ENCODE peak calls at places on chromosomes 3 and 15, in four cellular contexts. M, F, D and I are unnamed samples.

GRCh38 chr15:76932090-76932966 is 779 bp downstream of the RCN2 start:
- DNase-seq in M (no peak), F (no peak), D (no peak), I (no peak)

GRCh38 chr3:94645790-94646189 is 582.9 kb downstream of the NSUN3 start:
- DNase-seq in M (no peak), F (no peak), D (no peak), I (no peak)

GRCh38 chr3:170391108-170391507 is 27.6 kb upstream of the CLDN11 start:
- DNase-seq in M (no peak), F (no peak), D (no peak), I (no peak)

GRCh38 chr3:40329081-40329480 is 19.6 kb downstream of the EIF1B start:
- DNase-seq in M (no peak), F (no peak), D (no peak), I (no peak)

GRCh38 chr3:50612973-50613851 is 1.6 kb upstream of the CISH start:
- DNase-seq in M (no peak), F (no peak), D (no peak), I (no peak)

GRCh38 chr3:8371085-8371551 is 130.5 kb upstream of the LMCD1 start:
- DNase-seq in M (no peak), F (no peak), D (no peak), I (no peak)

GRCh38 chr3:52004158-52004787 is 8.6 kb upstream of the RPL29 start:
- DNase-seq in M (peak), F (no peak), D (peak), I (peak)

GRCh38 chr3:188137062-188137461 is 16.9 kb upstream of the LPP start:
- DNase-seq in M (no peak), F (no peak), D (no peak), I (no peak)

GRCh38 chr3:48088056-48088748 is 72.0 kb upstream of the MAP4 start:
- DNase-seq in M (peak), F (no peak), D (no peak), I (no peak)

GRCh38 chr3:150970665-150971327 is 1.7 kb downstream of the CLRN1 start:
- DNase-seq in M (no peak), F (peak), D (no peak), I (no peak)

GRCh38 chr3:25380222-25380739 is 47.8 kb upstream of the RARB start:
- DNase-seq in M (no peak), F (no peak), D (no peak), I (no peak)

GRCh38 chr3:186821429-186822367 is 15.4 kb upstream of the RFC4 start:
- DNase-seq in M (no peak), F (peak), D (peak), I (no peak)

GRCh38 chr3:177824190-177824786 is 627.0 kb upstream of the TBL1XR1 start:
- DNase-seq in M (no peak), F (no peak), D (no peak), I (no peak)

GRCh38 chr15:43408789-43409188 is 37.9 kb downstream of the TUBGCP4 start:
- DNase-seq in M (no peak), F (no peak), D (no peak), I (no peak)

GRCh38 chr3:57141719-57142118 is 23.4 kb downstream of the IL17RD start:
- DNase-seq in M (no peak), F (no peak), D (no peak), I (no peak)

GRCh38 chr15:48358681-48359152 is 27.5 kb downstream of the DUT start:
- DNase-seq in M (no peak), F (no peak), D (no peak), I (no peak)

GRCh38 chr3:104291437-104291851 is 1075.3 kb upstream of the ALCAM start:
- DNase-seq in M (no peak), F (no peak), D (no peak), I (no peak)

GRCh38 chr15:67178569-67179210 is 75.8 kb downstream of the AAGAB start:
- DNase-seq in M (no peak), F (peak), D (no peak), I (no peak)

GRCh38 chr15:88716543-88717341 is 77.9 kb downstream of the ISG20 start:
- DNase-seq in M (no peak), F (no peak), D (no peak), I (no peak)

GRCh38 chr3:115325539-115325938 is 178.5 kb upstream of the ZBTB20 start:
- DNase-seq in M (peak), F (no peak), D (no peak), I (no peak)

GRCh38 chr3:119098620-119099222 is 47.2 kb upstream of the TEX55 start:
- DNase-seq in M (no peak), F (peak), D (peak), I (no peak)

GRCh38 chr15:78241017-78241416 is 6.7 kb upstream of the ACSBG1 start:
- DNase-seq in M (peak), F (peak), D (peak), I (peak)

GRCh38 chr3:58214484-58215316 is 3.9 kb upstream of the DNASE1L3 start:
- DNase-seq in M (peak), F (no peak), D (peak), I (no peak)

GRCh38 chr3:171971919-171972526 is 67.4 kb upstream of the FNDC3B start:
- DNase-seq in M (no peak), F (no peak), D (no peak), I (no peak)

GRCh38 chr15:69060041-69060481 is 45.6 kb downstream of the NOX5 start:
- DNase-seq in M (no peak), F (no peak), D (no peak), I (no peak)

GRCh38 chr15:63502843-63503738 is 1.3 kb upstream of the USP3 start:
- DNase-seq in M (peak), F (peak), D (no peak), I (peak)

GRCh38 chr3:117545484-117545883 is 835.9 kb downstream of the TUSC7 start:
- DNase-seq in M (no peak), F (no peak), D (no peak), I (no peak)

GRCh38 chr15:93038064-93038705 is 50.8 kb downstream of the RGMA start:
- DNase-seq in M (no peak), F (no peak), D (no peak), I (peak)

GRCh38 chr15:70120954-70121655 is 23.4 kb upstream of the TLE3 start:
- DNase-seq in M (no peak), F (no peak), D (peak), I (no peak)

GRCh38 chr3:142888484-142889262 is at the start of gene PCOLCE2:
- DNase-seq in M (peak), F (peak), D (peak), I (peak)

GRCh38 chr15:93566777-93567176 is 477.8 kb upstream of the RGMA start:
- DNase-seq in M (no peak), F (no peak), D (no peak), I (no peak)

GRCh38 chr3:105119801-105120340 is 246.8 kb upstream of the ALCAM start:
- DNase-seq in M (no peak), F (peak), D (no peak), I (no peak)

GRCh38 chr3:12653772-12654171 is 10.1 kb downstream of the RAF1 start:
- DNase-seq in M (no peak), F (no peak), D (no peak), I (no peak)

GRCh38 chr15:94229591-94230365 is 1.6 kb upstream of the MCTP2 start:
- DNase-seq in M (no peak), F (no peak), D (no peak), I (no peak)

GRCh38 chr3:116905805-116906204 is 196.2 kb downstream of the TUSC7 start:
- DNase-seq in M (no peak), F (no peak), D (no peak), I (no peak)

GRCh38 chr3:79531566-79532295 is 236.1 kb downstream of the ROBO1 start:
- DNase-seq in M (no peak), F (no peak), D (no peak), I (no peak)

GRCh38 chr3:196336319-196337145 is 1.7 kb downstream of the TM4SF19 start:
- DNase-seq in M (no peak), F (no peak), D (peak), I (no peak)

GRCh38 chr3:54243262-54243931 is 121.0 kb downstream of the CACNA2D3 start:
- DNase-seq in M (no peak), F (no peak), D (no peak), I (no peak)